ENCODE peak calls at places on chromosome 10, in seven cellular contexts. O is GM12878, P is A549, N is transverse colon, W is esophagus squamous epithelium, H is stomach, B is upper lobe of left lung. Y is an unnamed sample. For H3K4me1, the result is how much of the 10 kb centered on the place peaks cover.

GRCh38 chr10:93071177-93071472 is 2.6 kb upstream of the CYP26A1 start:
- DNase-seq in O (no peak), P (no peak), N (no peak), W (no peak), H (no peak), B (no peak), Y (no peak)

GRCh38 chr10:112790921-112791320 is 159.1 kb upstream of the TCF7L2 start:
- DNase-seq in O (no peak), P (no peak), N (no peak), W (no peak), H (no peak), B (no peak), Y (no peak)

GRCh38 chr10:6491841-6492609 is 88.1 kb downstream of the PRKCQ start:
- DNase-seq in O (no peak), P (no peak), N (no peak), W (no peak), H (no peak), B (no peak), Y (no peak)

GRCh38 chr10:12513775-12514663 is 164.7 kb downstream of the CAMK1D start:
- DNase-seq in O (no peak), P (no peak), N (no peak), W (no peak), H (no peak), B (no peak), Y (no peak)

GRCh38 chr10:3467052-3467906 is 294.7 kb upstream of the PITRM1 start:
- DNase-seq in O (no peak), P (peak), N (peak), W (no peak), H (peak), B (peak), Y (peak)

GRCh38 chr10:48776528-48776927 is 91.9 kb downstream of the WDFY4 start:
- DNase-seq in O (no peak), P (no peak), N (no peak), W (no peak), H (no peak), B (peak), Y (no peak)

GRCh38 chr10:105837951-105838350 is 1196.9 kb downstream of the SORCS3 start:
- DNase-seq in O (peak), P (no peak), N (no peak), W (no peak), H (no peak), B (no peak), Y (no peak)

GRCh38 chr10:26556756-26557640 is 118.9 kb downstream of the APBB1IP start:
- DNase-seq in O (no peak), P (peak), N (no peak), W (no peak), H (no peak), B (no peak), Y (no peak)

GRCh38 chr10:102159051-102159597 is 6.9 kb downstream of the NOLC1 start:
- DNase-seq in O (no peak), P (no peak), N (no peak), W (no peak), H (no peak), B (no peak), Y (no peak)

GRCh38 chr10:3972460-3973366 is 187.7 kb upstream of the KLF6 start:
- DNase-seq in O (no peak), P (no peak), N (no peak), W (no peak), H (no peak), B (peak), Y (no peak)

GRCh38 chr10:30589441-30589840 is 40.1 kb downstream of the LYZL2 start:
- DNase-seq in O (no peak), P (no peak), N (peak), W (no peak), H (no peak), B (no peak), Y (no peak)

GRCh38 chr10:86399879-86400704 is 33.5 kb upstream of the GRID1 start:
- DNase-seq in O (peak), P (peak), N (peak), W (peak), H (peak), B (peak), Y (peak)
- TF ChIP-seq POLR2A in O (peak), P (peak), N (peak), W (no peak), H (no peak), B (no peak), Y (peak)

DNA sequence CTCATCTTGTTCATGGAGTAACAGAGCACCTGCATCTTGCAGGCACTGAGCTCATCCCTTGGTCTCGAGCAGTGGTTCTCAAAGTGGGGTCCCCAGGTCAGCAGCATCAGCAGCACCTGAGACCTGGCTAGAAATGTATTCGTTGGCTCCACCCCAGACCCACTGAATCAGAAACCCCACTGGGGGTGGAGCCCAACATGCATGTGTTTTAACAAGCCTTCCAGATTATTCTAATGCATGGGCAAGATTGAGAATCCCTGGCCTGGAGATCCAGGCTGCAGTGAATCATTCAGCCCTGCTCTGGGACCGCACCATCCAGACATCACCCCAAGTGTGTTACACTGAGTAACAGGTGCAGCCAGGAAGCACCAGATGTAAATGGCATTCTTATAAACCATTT is 85.1 kb upstream of the PPIF start:
- DNase-seq in O (no peak), P (no peak), N (no peak), W (no peak), H (no peak), B (no peak), Y (no peak)
- H3K4me1 ChIP-seq in O (half or more), P (under half), N (under half), W (half or more), H (half or more), B (half or more), Y (under half)

GRCh38 chr10:50310560-50311174 is 59.4 kb upstream of the ASAH2 start:
- DNase-seq in O (no peak), P (peak), N (peak), W (no peak), H (no peak), B (no peak), Y (no peak)
- TF ChIP-seq CTCF in O (peak), P (peak), N (peak), W (peak), H (no peak), B (peak), Y (no peak)

DNA sequence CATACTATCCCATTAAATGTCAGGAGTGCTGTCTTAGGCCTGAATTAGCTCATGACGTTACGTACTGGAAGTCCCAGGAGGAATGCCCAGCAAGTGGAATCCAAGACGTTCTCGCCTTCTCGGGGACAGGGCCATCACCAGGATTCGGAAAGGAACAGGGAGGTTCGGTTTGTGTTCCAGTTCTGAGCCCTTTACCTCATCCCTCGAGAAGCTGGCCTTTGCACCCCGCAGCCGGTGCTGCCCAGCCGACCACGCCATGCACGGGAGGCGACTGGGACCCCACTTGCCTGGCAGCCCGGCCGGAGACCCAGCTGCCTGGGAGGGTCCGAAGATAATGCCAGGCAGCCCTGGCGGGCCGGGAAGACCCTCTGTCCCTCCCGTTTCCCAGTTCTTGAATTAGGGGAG is 842 bp upstream of the CHST3 start:
- DNase-seq in O (no peak), P (no peak), N (no peak), W (no peak), H (no peak), B (peak), Y (peak)
- TF ChIP-seq POLR2A in O (no peak), P (no peak), N (no peak), W (peak), H (no peak), B (no peak), Y (peak)

DNA sequence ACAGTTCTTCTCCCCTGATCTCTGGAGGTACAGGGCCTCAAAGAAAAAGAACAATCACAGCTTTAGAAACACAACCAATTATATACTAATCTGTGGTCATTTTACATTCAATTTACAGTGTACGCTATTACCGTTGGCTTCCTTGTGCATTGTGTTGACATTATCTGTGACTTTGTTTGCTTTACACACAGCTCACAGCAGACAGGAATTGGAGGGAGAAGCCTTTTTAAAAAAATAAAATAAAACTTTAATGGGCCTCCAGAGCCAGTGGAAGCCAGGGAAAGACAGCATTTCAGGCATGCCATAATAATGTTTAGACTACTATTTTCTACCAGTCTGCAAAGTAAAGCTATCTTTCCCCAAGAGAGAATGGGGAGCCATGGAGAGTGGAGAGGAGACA is 179.0 kb upstream of the ADO start:
- DNase-seq in O (no peak), P (no peak), N (no peak), W (no peak), H (no peak), B (no peak), Y (no peak)
- H3K4me1 ChIP-seq in O (under half), P (under half), N (under half), W (under half), H (under half), B (under half), Y (under half)